ENCODE peak calls at places on chromosomes 6 and 20, in six cellular contexts. Z is T-helper 1 cell, G is GM12878, X is NCI-H1436, E is nephron progenitor cell, N is smooth muscle cell of the brain vasculature. B is an unnamed sample.

GRCh38 chr6:32785781-32786533 is 22.6 kb upstream of the HLA-DQB2 start:
- DNase-seq in Z (no peak), G (peak; percentile 27), X (peak; percentile 45), E (peak; percentile 46), N (peak; percentile 15), B (peak; percentile 31)

GRCh38 chr6:32965901-32966300 is 2.5 kb upstream of the BRD2 start:
- DNase-seq in Z (no peak), G (no peak), X (no peak), E (no peak), N (no peak), B (no peak)

GRCh38 chr6:53465732-53466131 is 79.2 kb downstream of the GCLC start:
- DNase-seq in Z (no peak), G (no peak), X (no peak), E (no peak), N (no peak), B (no peak)

GRCh38 chr6:119575721-119576120 is 226.2 kb upstream of the MAN1A1 start:
- DNase-seq in Z (no peak), G (no peak), X (no peak), E (no peak), N (no peak), B (no peak)

GRCh38 chr6:142374965-142375733 is 73.3 kb downstream of the ADGRG6 start:
- DNase-seq in Z (no peak), G (no peak), X (no peak), E (no peak), N (no peak), B (no peak)

GRCh38 chr6:33623895-33624381 is 2.8 kb downstream of the ITPR3 start:
- DNase-seq in Z (no peak), G (no peak), X (peak; percentile 36), E (no peak), N (no peak), B (no peak)

GRCh38 chr6:43005844-43006243 is 7.9 kb downstream of the MEA1 start:
- DNase-seq in Z (no peak), G (no peak), X (no peak), E (no peak), N (no peak), B (no peak)

GRCh38 chr6:158026054-158026900 is 44.6 kb downstream of the SYNJ2 start:
- DNase-seq in Z (peak; percentile 75), G (no peak), X (peak; percentile 86), E (no peak), N (peak; percentile 96), B (peak; percentile 82)

GRCh38 chr20:35828434-35828833 is 56.6 kb downstream of the PHF20 start:
- DNase-seq in Z (no peak), G (no peak), X (no peak), E (no peak), N (peak; percentile 62), B (peak; percentile 32)